ENCODE peak calls at places on chromosomes 6 and 20, in four cellular contexts. C is NCI-H1105; O is neural crest cell; X is stimulated activated naive CD8-positive, alpha-beta T cell treated with anti-CD3 and anti-CD28 coated beads, Interleukin-15, Interleukin-2, amounts not matched to agents 100 U/mL and 50 U/mL, for 24 hours. I is an unnamed sample.

GRCh38 chr6:42453649-42454427 is 2.1 kb upstream of the TRERF1 start:
- DNase-seq in C (peak), O (peak), X (peak), I (peak)

GRCh38 chr6:155186052-155186658 is 77.7 kb upstream of the CLDN20 start:
- DNase-seq in C (no peak), O (no peak), X (peak), I (no peak)

GRCh38 chr20:37364013-37364926 is 18.3 kb downstream of the SRC start:
- DNase-seq in C (no peak), O (no peak), X (no peak), I (no peak)

GRCh38 chr6:11013671-11014070 is 30.4 kb downstream of the ELOVL2 start:
- DNase-seq in C (no peak), O (no peak), X (no peak), I (no peak)

GRCh38 chr6:27531772-27532459 is 59.0 kb upstream of the ZNF184 start:
- DNase-seq in C (no peak), O (no peak), X (no peak), I (no peak)

GRCh38 chr6:153673214-153673613 is 365.8 kb upstream of the OPRM1 start:
- DNase-seq in C (no peak), O (no peak), X (no peak), I (no peak)

GRCh38 chr6:95959291-95959690 is 56.5 kb upstream of the FUT9 start:
- DNase-seq in C (no peak), O (no peak), X (no peak), I (no peak)

GRCh38 chr6:158808918-158809678 is 10.1 kb downstream of the EZR start:
- DNase-seq in C (peak), O (no peak), X (no peak), I (no peak)

GRCh38 chr6:11006060-11006459 is 38.0 kb downstream of the ELOVL2 start:
- DNase-seq in C (no peak), O (no peak), X (no peak), I (no peak)

GRCh38 chr20:18496042-18496441 is 983 bp downstream of the RBBP9 start:
- DNase-seq in C (peak), O (no peak), X (no peak), I (peak)

GRCh38 chr6:32298632-32299336 is 72.9 kb downstream of the TSBP1 start:
- DNase-seq in C (no peak), O (no peak), X (no peak), I (no peak)

GRCh38 chr6:28551891-28552666 is 26.4 kb downstream of the GPX5 start:
- DNase-seq in C (no peak), O (no peak), X (no peak), I (no peak)

GRCh38 chr6:156793224-156793623 is 16.0 kb downstream of the ARID1B start:
- DNase-seq in C (no peak), O (no peak), X (no peak), I (no peak)

GRCh38 chr20:2010533-2010932 is 16.7 kb upstream of the PDYN start:
- DNase-seq in C (no peak), O (no peak), X (no peak), I (peak)

GRCh38 chr6:44154067-44154466 is 4.6 kb upstream of the CAPN11 start:
- DNase-seq in C (no peak), O (no peak), X (no peak), I (no peak)

GRCh38 chr6:38497546-38497945 is 142.2 kb downstream of the BTBD9 start:
- DNase-seq in C (no peak), O (no peak), X (no peak), I (no peak)